ENCODE peak calls at places on chromosomes 7 and 10, in five cellular contexts. One of them, this sample, is unnamed.
A peak's percentile ranks its signal among the peaks of the same experiment; 100 is the strongest.

GRCh38 chr7:134140889-134141867 is 14.0 kb downstream of the LRGUK start:
- DNase-seq in colonic mucosa: peak; percentile 62
- DNase-seq in dorsolateral prefrontal cortex: peak; percentile 76
- DNase-seq in fibroblast of lung: peak; percentile 58
- DNase-seq in cardiac muscle cell: peak; percentile 74
- DNase-seq in this sample: peak; percentile 4

GRCh38 chr7:57204411-57204811 is 72.2 kb upstream of the ZNF479 start:
- DNase-seq in colonic mucosa: no peak
- DNase-seq in dorsolateral prefrontal cortex: no peak
- DNase-seq in fibroblast of lung: no peak
- DNase-seq in cardiac muscle cell: no peak
- DNase-seq in this sample: no peak

GRCh38 chr10:69303632-69304035 is 25.3 kb downstream of the HK1 start:
- DNase-seq in colonic mucosa: no peak
- DNase-seq in dorsolateral prefrontal cortex: no peak
- DNase-seq in fibroblast of lung: peak; percentile 34
- DNase-seq in cardiac muscle cell: no peak
- DNase-seq in this sample: no peak

GRCh38 chr7:90663176-90663575 is 67.1 kb downstream of the CDK14 start:
- DNase-seq in colonic mucosa: no peak
- DNase-seq in dorsolateral prefrontal cortex: no peak
- DNase-seq in fibroblast of lung: no peak
- DNase-seq in cardiac muscle cell: no peak
- DNase-seq in this sample: no peak

GRCh38 chr7:69620063-69620462 is 21.8 kb downstream of the AUTS2 start:
- DNase-seq in colonic mucosa: no peak
- DNase-seq in dorsolateral prefrontal cortex: no peak
- DNase-seq in fibroblast of lung: no peak
- DNase-seq in cardiac muscle cell: no peak
- DNase-seq in this sample: no peak

GRCh38 chr10:4174197-4174596 is 389.2 kb upstream of the KLF6 start:
- DNase-seq in colonic mucosa: no peak
- DNase-seq in dorsolateral prefrontal cortex: no peak
- DNase-seq in fibroblast of lung: no peak
- DNase-seq in cardiac muscle cell: no peak
- DNase-seq in this sample: no peak

GRCh38 chr10:10778959-10779358 is 238.7 kb upstream of the CELF2 start:
- DNase-seq in colonic mucosa: no peak
- DNase-seq in dorsolateral prefrontal cortex: no peak
- DNase-seq in fibroblast of lung: no peak
- DNase-seq in cardiac muscle cell: no peak
- DNase-seq in this sample: no peak

GRCh38 chr10:118658762-118659161 is 63.3 kb upstream of the PRLHR start:
- DNase-seq in colonic mucosa: no peak
- DNase-seq in dorsolateral prefrontal cortex: no peak
- DNase-seq in fibroblast of lung: no peak
- DNase-seq in cardiac muscle cell: no peak
- DNase-seq in this sample: no peak

GRCh38 chr10:114920459-114920858 is 17.5 kb upstream of the TRUB1 start:
- DNase-seq in colonic mucosa: no peak
- DNase-seq in dorsolateral prefrontal cortex: no peak
- DNase-seq in fibroblast of lung: no peak
- DNase-seq in cardiac muscle cell: no peak
- DNase-seq in this sample: no peak

GRCh38 chr10:92742331-92743228 is 52.8 kb downstream of the HHEX start:
- DNase-seq in colonic mucosa: no peak
- DNase-seq in dorsolateral prefrontal cortex: no peak
- DNase-seq in fibroblast of lung: no peak
- DNase-seq in cardiac muscle cell: no peak
- DNase-seq in this sample: no peak

GRCh38 chr10:1536341-1536740 is 201.0 kb downstream of the ADARB2 start:
- DNase-seq in colonic mucosa: no peak
- DNase-seq in dorsolateral prefrontal cortex: no peak
- DNase-seq in fibroblast of lung: no peak
- DNase-seq in cardiac muscle cell: no peak
- DNase-seq in this sample: no peak

GRCh38 chr10:86522385-86522855 is 828 bp upstream of the WAPL start:
- DNase-seq in colonic mucosa: no peak
- DNase-seq in dorsolateral prefrontal cortex: no peak
- DNase-seq in fibroblast of lung: no peak
- DNase-seq in cardiac muscle cell: no peak
- DNase-seq in this sample: no peak

GRCh38 chr7:75691793-75692543 is 46.8 kb downstream of the HIP1 start:
- DNase-seq in colonic mucosa: no peak
- DNase-seq in dorsolateral prefrontal cortex: no peak
- DNase-seq in fibroblast of lung: no peak
- DNase-seq in cardiac muscle cell: no peak
- DNase-seq in this sample: no peak

GRCh38 chr10:48885376-48885775 is 54.3 kb downstream of the LRRC18 start:
- DNase-seq in colonic mucosa: no peak
- DNase-seq in dorsolateral prefrontal cortex: no peak
- DNase-seq in fibroblast of lung: no peak
- DNase-seq in cardiac muscle cell: no peak
- DNase-seq in this sample: no peak

GRCh38 chr7:135204271-135204872 is 7.0 kb downstream of the WDR91 start:
- DNase-seq in colonic mucosa: no peak
- DNase-seq in dorsolateral prefrontal cortex: no peak
- DNase-seq in fibroblast of lung: peak; percentile 98
- DNase-seq in cardiac muscle cell: peak; percentile 78
- DNase-seq in this sample: peak; percentile 66

GRCh38 chr7:135283959-135284638 is 50.5 kb downstream of the STRA8 start:
- DNase-seq in colonic mucosa: no peak
- DNase-seq in dorsolateral prefrontal cortex: no peak
- DNase-seq in fibroblast of lung: no peak
- DNase-seq in cardiac muscle cell: no peak
- DNase-seq in this sample: no peak

GRCh38 chr7:148783801-148784527 is 85.3 kb downstream of the CUL1 start:
- DNase-seq in colonic mucosa: no peak
- DNase-seq in dorsolateral prefrontal cortex: no peak
- DNase-seq in fibroblast of lung: no peak
- DNase-seq in cardiac muscle cell: no peak
- DNase-seq in this sample: no peak

GRCh38 chr10:45558406-45558805 is 114.2 kb downstream of the ZFAND4 start:
- DNase-seq in colonic mucosa: no peak
- DNase-seq in dorsolateral prefrontal cortex: no peak
- DNase-seq in fibroblast of lung: no peak
- DNase-seq in cardiac muscle cell: no peak
- DNase-seq in this sample: no peak

GRCh38 chr7:77245015-77245755 is 45.6 kb upstream of the FGL2 start:
- DNase-seq in colonic mucosa: no peak
- DNase-seq in dorsolateral prefrontal cortex: no peak
- DNase-seq in fibroblast of lung: no peak
- DNase-seq in cardiac muscle cell: no peak
- DNase-seq in this sample: no peak

GRCh38 chr10:110568055-110568735 is 700 bp downstream of the SMC3 start:
- DNase-seq in colonic mucosa: peak; percentile 53
- DNase-seq in dorsolateral prefrontal cortex: peak; percentile 28
- DNase-seq in fibroblast of lung: peak; percentile 16
- DNase-seq in cardiac muscle cell: peak; percentile 21
- DNase-seq in this sample: no peak

GRCh38 chr7:37198188-37198905 is 250.3 kb downstream of the ELMO1 start:
- DNase-seq in colonic mucosa: no peak
- DNase-seq in dorsolateral prefrontal cortex: no peak
- DNase-seq in fibroblast of lung: no peak
- DNase-seq in cardiac muscle cell: no peak
- DNase-seq in this sample: no peak

GRCh38 chr10:50540826-50541122 is 83.0 kb downstream of the SGMS1 start:
- DNase-seq in colonic mucosa: no peak
- DNase-seq in dorsolateral prefrontal cortex: no peak
- DNase-seq in fibroblast of lung: no peak
- DNase-seq in cardiac muscle cell: no peak
- DNase-seq in this sample: no peak

GRCh38 chr10:122310311-122311050 is 39.4 kb downstream of the BTBD16 start:
- DNase-seq in colonic mucosa: peak; percentile 85
- DNase-seq in dorsolateral prefrontal cortex: no peak
- DNase-seq in fibroblast of lung: no peak
- DNase-seq in cardiac muscle cell: peak; percentile 29
- DNase-seq in this sample: no peak

GRCh38 chr10:46530249-46531186 is 25.9 kb downstream of the GPRIN2 start:
- DNase-seq in colonic mucosa: no peak
- DNase-seq in dorsolateral prefrontal cortex: peak; percentile 16
- DNase-seq in fibroblast of lung: peak; percentile 83
- DNase-seq in cardiac muscle cell: peak; percentile 99
- DNase-seq in this sample: peak; percentile 97

GRCh38 chr10:11724938-11725776 is 17.0 kb upstream of the ECHDC3 start:
- DNase-seq in colonic mucosa: peak; percentile 27
- DNase-seq in dorsolateral prefrontal cortex: no peak
- DNase-seq in fibroblast of lung: peak; percentile 85
- DNase-seq in cardiac muscle cell: peak; percentile 83
- DNase-seq in this sample: no peak

GRCh38 chr10:31404640-31405039 is 85.6 kb downstream of the ZEB1 start:
- DNase-seq in colonic mucosa: no peak
- DNase-seq in dorsolateral prefrontal cortex: no peak
- DNase-seq in fibroblast of lung: no peak
- DNase-seq in cardiac muscle cell: peak; percentile 47
- DNase-seq in this sample: no peak

GRCh38 chr7:12244129-12244528 is 33.0 kb downstream of the TMEM106B start:
- DNase-seq in colonic mucosa: peak; percentile 25
- DNase-seq in dorsolateral prefrontal cortex: no peak
- DNase-seq in fibroblast of lung: peak; percentile 9
- DNase-seq in cardiac muscle cell: peak; percentile 31
- DNase-seq in this sample: no peak

GRCh38 chr7:151992375-151992774 is 33.1 kb upstream of the GALNT11 start:
- DNase-seq in colonic mucosa: peak; percentile 41
- DNase-seq in dorsolateral prefrontal cortex: no peak
- DNase-seq in fibroblast of lung: peak; percentile 28
- DNase-seq in cardiac muscle cell: peak; percentile 46
- DNase-seq in this sample: no peak

GRCh38 chr10:21197838-21198237 is 300.7 kb upstream of the NEBL start:
- DNase-seq in colonic mucosa: no peak
- DNase-seq in dorsolateral prefrontal cortex: no peak
- DNase-seq in fibroblast of lung: no peak
- DNase-seq in cardiac muscle cell: no peak
- DNase-seq in this sample: no peak

GRCh38 chr10:21197006-21197405 is 299.9 kb upstream of the NEBL start:
- DNase-seq in colonic mucosa: no peak
- DNase-seq in dorsolateral prefrontal cortex: no peak
- DNase-seq in fibroblast of lung: no peak
- DNase-seq in cardiac muscle cell: no peak
- DNase-seq in this sample: no peak

GRCh38 chr10:21194510-21194993 is 297.4 kb upstream of the NEBL start:
- DNase-seq in colonic mucosa: peak; percentile 76
- DNase-seq in dorsolateral prefrontal cortex: no peak
- DNase-seq in fibroblast of lung: peak; percentile 73
- DNase-seq in cardiac muscle cell: peak; percentile 70
- DNase-seq in this sample: no peak

GRCh38 chr10:21191512-21191911 is 294.4 kb upstream of the NEBL start:
- DNase-seq in colonic mucosa: no peak
- DNase-seq in dorsolateral prefrontal cortex: no peak
- DNase-seq in fibroblast of lung: no peak
- DNase-seq in cardiac muscle cell: no peak
- DNase-seq in this sample: no peak

DNA sequence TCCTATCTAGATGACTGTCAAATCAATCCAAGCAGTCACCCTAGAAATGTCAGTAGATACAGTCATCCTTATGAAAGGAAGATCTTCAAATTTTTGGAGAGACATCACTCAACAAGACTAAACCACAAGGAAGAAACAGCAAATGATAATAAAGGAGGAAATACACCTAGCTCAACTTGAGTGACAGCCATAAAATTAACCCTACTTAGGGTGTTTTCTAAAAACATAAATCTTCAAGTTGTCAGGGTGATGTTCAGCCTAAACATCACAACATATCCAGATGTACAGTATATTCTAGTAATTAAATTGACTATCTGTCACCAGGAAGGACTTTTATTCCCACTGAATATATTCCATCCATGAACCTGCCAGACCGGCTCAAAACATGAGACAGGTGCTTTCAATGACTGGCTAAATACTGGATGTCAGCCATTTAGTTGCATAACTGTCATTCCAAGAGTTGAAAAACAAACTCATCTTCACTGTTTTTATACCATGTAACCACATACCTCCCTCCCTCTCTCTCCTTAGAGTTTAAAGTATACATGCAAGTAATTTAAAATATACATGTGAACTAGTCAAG is 298.1 kb upstream of the NEBL start:
- DNase-seq in colonic mucosa: peak; percentile 30
- DNase-seq in dorsolateral prefrontal cortex: no peak
- DNase-seq in fibroblast of lung: no peak
- DNase-seq in cardiac muscle cell: peak; percentile 16
- DNase-seq in this sample: no peak
- H3K4me3 ChIP-seq in colonic mucosa: no peak overlapping the region
- H3K4me3 ChIP-seq in dorsolateral prefrontal cortex: no peak overlapping the region
- H3K4me3 ChIP-seq in fibroblast of lung: no peak overlapping the region
- H3K4me3 ChIP-seq in cardiac muscle cell: no peak overlapping the region
- H3K4me3 ChIP-seq in this sample: no peak overlapping the region

GRCh38 chr10:88689366-88689765 is 16.7 kb upstream of the LIPK start:
- DNase-seq in colonic mucosa: no peak
- DNase-seq in dorsolateral prefrontal cortex: no peak
- DNase-seq in fibroblast of lung: no peak
- DNase-seq in cardiac muscle cell: no peak
- DNase-seq in this sample: no peak

GRCh38 chr10:88687853-88688467 is 18.1 kb upstream of the LIPK start:
- DNase-seq in colonic mucosa: no peak
- DNase-seq in dorsolateral prefrontal cortex: no peak
- DNase-seq in fibroblast of lung: peak; percentile 57
- DNase-seq in cardiac muscle cell: peak; percentile 49
- DNase-seq in this sample: no peak

DNA sequence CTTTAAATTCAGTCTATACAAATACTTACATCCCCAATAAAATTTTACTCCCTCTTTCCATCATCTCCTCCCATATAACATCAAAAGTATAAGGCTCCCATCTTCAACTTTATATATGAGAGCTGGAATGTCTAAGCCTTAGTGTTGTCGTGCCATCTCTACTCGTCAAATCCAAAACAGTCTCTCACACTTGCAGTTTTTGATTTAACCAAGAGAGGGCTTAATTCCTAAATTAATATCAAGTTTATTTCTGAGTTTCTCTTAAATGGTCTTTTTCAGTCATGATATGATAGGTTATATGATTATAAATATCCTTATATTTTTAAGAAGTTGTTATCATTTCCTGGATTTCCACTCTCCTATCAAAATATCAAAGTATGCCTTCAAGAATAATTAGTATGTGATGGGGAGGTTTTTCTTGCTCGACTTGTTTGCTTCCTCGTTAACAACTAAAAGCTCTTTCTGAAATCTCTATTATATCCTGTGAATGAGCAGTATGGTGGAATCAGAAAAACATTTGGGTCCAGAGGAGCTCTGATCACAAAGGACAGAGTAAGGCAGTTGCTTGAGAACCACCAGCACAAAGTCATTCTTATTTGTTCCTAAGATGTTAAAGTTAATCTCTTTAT is 12.5 kb upstream of the LIPK start:
- DNase-seq in colonic mucosa: no peak
- DNase-seq in dorsolateral prefrontal cortex: no peak
- DNase-seq in fibroblast of lung: peak; percentile 34
- DNase-seq in cardiac muscle cell: peak; percentile 44
- DNase-seq in this sample: no peak
- TF ChIP-seq CTCF in colonic mucosa: no peak
- TF ChIP-seq CTCF in dorsolateral prefrontal cortex: peak; percentile 28
- TF ChIP-seq CTCF in fibroblast of lung: no peak
- TF ChIP-seq CTCF in cardiac muscle cell: peak; percentile 38
- TF ChIP-seq CTCF in this sample: peak; percentile 34

GRCh38 chr10:117514971-117515370 is 27.6 kb upstream of the EMX2 start:
- DNase-seq in colonic mucosa: no peak
- DNase-seq in dorsolateral prefrontal cortex: no peak
- DNase-seq in fibroblast of lung: no peak
- DNase-seq in cardiac muscle cell: no peak
- DNase-seq in this sample: no peak
- H3K27me3 ChIP-seq in colonic mucosa: no peaks in the 10 kb centered on the region
- H3K27me3 ChIP-seq in dorsolateral prefrontal cortex: no peaks in the 10 kb centered on the region
- H3K27me3 ChIP-seq in fibroblast of lung: no peaks in the 10 kb centered on the region
- H3K27me3 ChIP-seq in cardiac muscle cell: peaks cover 37% of the 10 kb centered on the region
- H3K27me3 ChIP-seq in this sample: peaks cover 3% of the 10 kb centered on the region

GRCh38 chr10:133359554-133359971 is 1.7 kb upstream of the FUOM start:
- DNase-seq in colonic mucosa: peak; percentile 77
- DNase-seq in dorsolateral prefrontal cortex: no peak
- DNase-seq in fibroblast of lung: no peak
- DNase-seq in cardiac muscle cell: no peak
- DNase-seq in this sample: no peak
- H3K4me3 ChIP-seq in colonic mucosa: no peak overlapping the region
- H3K4me3 ChIP-seq in dorsolateral prefrontal cortex: no peak overlapping the region
- H3K4me3 ChIP-seq in fibroblast of lung: no peak overlapping the region
- H3K4me3 ChIP-seq in cardiac muscle cell: no peak overlapping the region
- H3K4me3 ChIP-seq in this sample: no peak overlapping the region

This sample was measured in BJ.